ENCODE peak calls at places on chromosomes 2 and 18, in nine cellular contexts. Y is CD8-positive, alpha-beta memory T cell; A is cardiac muscle cell; B is stimulated activated naive CD4-positive, alpha-beta T cell treated with Interleukin-2 at 50 U/mL for 16 hours; G is H54; H is NCI-H1092 treated with DMSO at 0.1 percent for 48 hours; Z is Right ventricle myocardium superior; W is LoVo; N is osteocyte. R is an unnamed sample.

GRCh38 chr2:28898048-28898447 is 3.6 kb downstream of the WDR43 start:
- DNase-seq in G (no peak), A (no peak), H (no peak), Z (no peak), Y (no peak), W (no peak), B (no peak), N (no peak), R (no peak)

GRCh38 chr2:100554788-100555407 is 7.9 kb upstream of the PDCL3 start:
- DNase-seq in A (no peak), Z (peak), Y (peak), H (no peak), N (no peak), G (no peak), W (no peak), B (peak), R (no peak)

GRCh38 chr2:211487746-211488145 is 931.3 kb downstream of the CPS1 start:
- DNase-seq in G (no peak), A (no peak), B (no peak), W (no peak), N (no peak), Y (no peak), H (no peak), Z (no peak), R (no peak)

GRCh38 chr2:111924617-111925107 is 26.3 kb downstream of the MERTK start:
- DNase-seq in G (no peak), Z (no peak), H (no peak), Y (no peak), B (no peak), W (no peak), N (no peak), A (no peak), R (no peak)

GRCh38 chr2:101734511-101735165 is 37.1 kb downstream of the MAP4K4 start:
- DNase-seq in G (no peak), Z (no peak), H (no peak), Y (no peak), B (no peak), W (no peak), N (no peak), A (no peak), R (no peak)

GRCh38 chr2:55175254-55176093 is 56.6 kb downstream of the CLHC1 start:
- DNase-seq in W (peak), Z (no peak), H (peak), N (no peak), B (no peak), G (peak), A (peak), Y (no peak), R (peak)

GRCh38 chr18:75915941-75916640 is 488.6 kb upstream of the SMIM21 start:
- DNase-seq in H (peak), Y (no peak), A (peak), N (no peak), Z (peak), B (no peak), W (no peak), G (no peak), R (peak)

GRCh38 chr2:172969609-172970008 is 106.0 kb upstream of the MAP3K20 start:
- DNase-seq in Z (no peak), N (no peak), G (no peak), Y (no peak), A (no peak), B (no peak), H (no peak), W (no peak), R (no peak)

GRCh38 chr18:79467126-79467525 is 71.4 kb downstream of the NFATC1 start:
- DNase-seq in Z (no peak), Y (no peak), H (no peak), A (no peak), G (no peak), N (no peak), B (no peak), W (no peak), R (no peak)

R was measured in hepatocyte.